ENCODE peak calls at places on chromosomes 1 and 21, in eight cellular contexts. H, N, R, C, K, O, X and W are unnamed samples.

GRCh38 chr1:31647106-31647505 is 2.4 kb upstream of the PEF1 start:
- DNase-seq in H (no peak), N (no peak), R (no peak), C (peak; percentile 96), K (no peak), O (no peak), X (no peak), W (no peak)

GRCh38 chr1:19435851-19436465 is 49.4 kb downstream of the CAPZB start:
- DNase-seq in H (no peak), N (no peak), R (peak; percentile 62), C (peak; percentile 84), K (no peak), O (no peak), X (no peak), W (no peak)

GRCh38 chr21:46363698-46364097 is 39.7 kb downstream of the PCNT start:
- DNase-seq in H (no peak), N (no peak), R (no peak), C (no peak), K (no peak), O (no peak), X (no peak), W (no peak)

GRCh38 chr1:219676012-219676770 is 63.3 kb upstream of the ZC3H11B start:
- DNase-seq in H (no peak), N (no peak), R (no peak), C (peak; percentile 6), K (no peak), O (no peak), X (no peak), W (no peak)

GRCh38 chr21:38995755-38996154 is 187.5 kb downstream of the PSMG1 start:
- DNase-seq in H (no peak), N (no peak), R (no peak), C (no peak), K (no peak), O (no peak), X (no peak), W (no peak)

GRCh38 chr1:99639945-99640344 is 6.0 kb upstream of the PALMD start:
- DNase-seq in H (no peak), N (no peak), R (no peak), C (no peak), K (no peak), O (no peak), X (no peak), W (no peak)

GRCh38 chr1:230300322-230301301 is 125.5 kb downstream of the PGBD5 start:
- DNase-seq in H (no peak), N (no peak), R (no peak), C (no peak), K (no peak), O (no peak), X (no peak), W (no peak)

GRCh38 chr1:119141020-119141424 is 569 bp upstream of the WARS2 start:
- DNase-seq in H (peak; percentile 26), N (no peak), R (peak; percentile 47), C (peak; percentile 31), K (peak; percentile 26), O (no peak), X (no peak), W (no peak)

GRCh38 chr1:178532392-178532791 is 19.5 kb downstream of the TEX35 start:
- DNase-seq in H (peak; percentile 86), N (peak; percentile 56), R (peak; percentile 88), C (peak; percentile 81), K (peak; percentile 54), O (peak; percentile 85), X (peak; percentile 69), W (no peak)

GRCh38 chr1:183365676-183366075 is 52.5 kb downstream of the NMNAT2 start:
- DNase-seq in H (no peak), N (no peak), R (no peak), C (no peak), K (no peak), O (no peak), X (no peak), W (no peak)